ENCODE peak calls at places on chromosome 5, in six cellular contexts. B is spleen, S is left lung, R is thyroid gland, N is heart right ventricle, A is neuronal stem cell. L is an unnamed sample. For H3K27me3, the result is how much of the 10 kb centered on the place peaks cover.

GRCh38 chr5:57692582-57693487 is 210.2 kb upstream of the ACTBL2 start:
- DNase-seq in B (no peak), S (peak), A (peak), N (peak), R (peak), L (peak)

GRCh38 chr5:15929616-15930303 is 249.8 kb downstream of the MARCHF11 start:
- DNase-seq in R (no peak), S (no peak), N (no peak), A (no peak), B (no peak), L (no peak)

GRCh38 chr5:84411832-84412605 is 27.3 kb upstream of the EDIL3 start:
- DNase-seq in A (no peak), R (no peak), N (no peak), S (no peak), B (no peak), L (no peak)

GRCh38 chr5:68255305-68256130 is 40.0 kb downstream of the PIK3R1 start:
- DNase-seq in B (no peak), A (no peak), S (no peak), R (no peak), N (no peak), L (no peak)

GRCh38 chr5:120304653-120305052 is 159.4 kb upstream of the PRR16 start:
- DNase-seq in A (no peak), B (no peak), R (no peak), S (no peak), N (no peak), L (no peak)

GRCh38 chr5:68215888-68216736 is 556 bp downstream of the PIK3R1 start:
- DNase-seq in N (peak), S (peak), A (peak), R (peak), B (peak), L (no peak)

GRCh38 chr5:93581738-93582414 is 857 bp upstream of the NR2F1-AS1 start:
- DNase-seq in S (no peak), R (no peak), A (no peak), B (no peak), N (no peak), L (no peak)

GRCh38 chr5:149002053-149002452 is 60.8 kb downstream of the SH3TC2 start:
- DNase-seq in N (no peak), R (peak), B (no peak), S (no peak), A (peak), L (no peak)

GRCh38 chr5:110663525-110663924 is 62.9 kb downstream of the TMEM232 start:
- DNase-seq in R (no peak), B (no peak), N (no peak), A (no peak), S (no peak), L (no peak)

GRCh38 chr5:14582797-14583137 is 1.2 kb downstream of the OTULINL start:
- DNase-seq in A (no peak), B (peak), S (no peak), R (no peak), N (no peak), L (no peak)

GRCh38 chr5:74897049-74897448 is 30.9 kb upstream of the FAM169A start:
- DNase-seq in S (no peak), R (no peak), B (no peak), N (no peak), A (no peak), L (no peak)

GRCh38 chr5:95712347-95712958 is 18.7 kb upstream of the RHOBTB3 start:
- DNase-seq in A (no peak), N (no peak), B (no peak), S (no peak), R (peak), L (no peak)

GRCh38 chr5:25091917-25092316 is 447.1 kb upstream of the CDH10 start:
- DNase-seq in S (no peak), B (no peak), N (no peak), R (no peak), A (no peak), L (no peak)

GRCh38 chr5:81825237-81825636 is 74.3 kb upstream of the SSBP2 start:
- DNase-seq in A (no peak), B (no peak), R (peak), N (peak), S (no peak), L (peak)

GRCh38 chr5:132386644-132387286 is 17.3 kb downstream of the SLC22A5 start:
- DNase-seq in A (peak), N (peak), S (peak), R (peak), B (peak), L (no peak)

GRCh38 chr5:73902327-73903051 is 276.5 kb downstream of the ARHGEF28 start:
- DNase-seq in N (no peak), A (peak), B (no peak), R (no peak), S (no peak), L (no peak)

GRCh38 chr5:59158165-59158564 is 575.3 kb downstream of the RAB3C start:
- DNase-seq in R (no peak), S (no peak), B (no peak), A (no peak), N (no peak), L (no peak)

GRCh38 chr5:69329905-69330489 is 2.6 kb downstream of the CCDC125 start:
- DNase-seq in R (no peak), N (no peak), B (no peak), A (no peak), S (no peak), L (no peak)

GRCh38 chr5:155532621-155533314 is 519.2 kb downstream of the KIF4B start:
- DNase-seq in R (no peak), B (no peak), N (no peak), S (no peak), A (no peak), L (no peak)

GRCh38 chr5:53110156-53110555 is 599 bp upstream of the MOCS2 start:
- DNase-seq in S (no peak), A (no peak), N (no peak), R (no peak), B (no peak), L (no peak)

GRCh38 chr5:80793354-80793753 is 138.6 kb upstream of the DHFR start:
- DNase-seq in B (no peak), A (no peak), S (no peak), R (no peak), N (no peak), L (no peak)

GRCh38 chr5:56305551-56305950 is 72.4 kb upstream of the ANKRD55 start:
- DNase-seq in N (no peak), S (no peak), R (no peak), A (no peak), B (no peak), L (no peak)

GRCh38 chr5:107519900-107520354 is 150.8 kb downstream of the EFNA5 start:
- DNase-seq in N (no peak), R (no peak), B (no peak), S (no peak), A (peak), L (no peak)

GRCh38 chr5:151223447-151224264 is at the start of gene CCDC69:
- DNase-seq in B (peak), A (peak), R (peak), N (peak), S (peak), L (peak)

GRCh38 chr5:144203750-144204596 is 33.3 kb downstream of the KCTD16 start:
- DNase-seq in R (peak), B (no peak), A (peak), S (no peak), N (no peak), L (no peak)

GRCh38 chr5:40364441-40364840 is 315.3 kb upstream of the PTGER4 start:
- DNase-seq in S (no peak), B (no peak), A (no peak), N (no peak), R (no peak), L (no peak)

GRCh38 chr5:145937432-145938250 is 1.3 kb downstream of the SH3RF2 start:
- DNase-seq in B (no peak), N (no peak), A (no peak), R (peak), S (peak), L (no peak)

GRCh38 chr5:78527054-78527884 is 121.3 kb downstream of the LHFPL2 start:
- DNase-seq in N (no peak), S (no peak), A (no peak), B (no peak), R (peak), L (peak)

GRCh38 chr5:151470440-151470839 is 23.0 kb downstream of the SLC36A1 start:
- DNase-seq in N (no peak), S (no peak), B (no peak), R (no peak), A (no peak), L (no peak)

GRCh38 chr5:157912621-157913325 is 53.8 kb upstream of the CLINT1 start:
- DNase-seq in N (no peak), R (peak), A (no peak), B (no peak), S (no peak), L (no peak)

GRCh38 chr5:132227485-132228240 is at the start of gene P4HA2:
- DNase-seq in R (peak), S (peak), A (peak), B (peak), N (peak), L (peak)

GRCh38 chr5:16253856-16254255 is 74.3 kb upstream of the MARCHF11 start:
- DNase-seq in B (no peak), S (no peak), R (no peak), N (no peak), A (no peak), L (no peak)

GRCh38 chr5:13359326-13359725 is 585.2 kb downstream of the DNAH5 start:
- DNase-seq in R (no peak), A (no peak), N (no peak), B (no peak), S (no peak), L (no peak)

GRCh38 chr5:98586581-98586980 is 186.9 kb upstream of the RGMB start:
- DNase-seq in S (no peak), B (no peak), N (no peak), R (no peak), A (no peak), L (no peak)

GRCh38 chr5:36722913-36723312 is 116.5 kb downstream of the SLC1A3 start:
- DNase-seq in A (no peak), R (no peak), S (no peak), B (no peak), N (no peak), L (no peak)

GRCh38 chr5:393846-394275 is 49.1 kb upstream of the EXOC3 start:
- DNase-seq in A (no peak), S (no peak), R (no peak), B (no peak), N (no peak), L (no peak)
- H3K27ac ChIP-seq in A (no peak), S (no peak), R (no peak), B (no peak), N (no peak), L (no peak)

GRCh38 chr5:163244451-163244987 is 192.9 kb upstream of the CCNG1 start:
- DNase-seq in N (no peak), B (no peak), A (no peak), R (no peak), S (no peak), L (no peak)
- H3K27me3 ChIP-seq in N (under half), B (under half), A (under half), R (under half), S (under half), L (under half)

GRCh38 chr5:168366124-168366523 is 74.7 kb downstream of the WWC1 start:
- DNase-seq in A (no peak), R (no peak), S (no peak), N (no peak), B (no peak), L (no peak)

GRCh38 chr5:168364738-168365550 is 73.5 kb downstream of the WWC1 start:
- DNase-seq in A (no peak), S (no peak), R (peak), B (no peak), N (no peak), L (no peak)

GRCh38 chr5:168365581-168366081 is 74.2 kb downstream of the WWC1 start:
- DNase-seq in S (no peak), A (no peak), N (no peak), R (peak), B (no peak), L (no peak)

GRCh38 chr5:168362097-168362885 is 70.8 kb downstream of the WWC1 start:
- DNase-seq in S (no peak), A (no peak), N (no peak), B (no peak), R (no peak), L (no peak)

DNA sequence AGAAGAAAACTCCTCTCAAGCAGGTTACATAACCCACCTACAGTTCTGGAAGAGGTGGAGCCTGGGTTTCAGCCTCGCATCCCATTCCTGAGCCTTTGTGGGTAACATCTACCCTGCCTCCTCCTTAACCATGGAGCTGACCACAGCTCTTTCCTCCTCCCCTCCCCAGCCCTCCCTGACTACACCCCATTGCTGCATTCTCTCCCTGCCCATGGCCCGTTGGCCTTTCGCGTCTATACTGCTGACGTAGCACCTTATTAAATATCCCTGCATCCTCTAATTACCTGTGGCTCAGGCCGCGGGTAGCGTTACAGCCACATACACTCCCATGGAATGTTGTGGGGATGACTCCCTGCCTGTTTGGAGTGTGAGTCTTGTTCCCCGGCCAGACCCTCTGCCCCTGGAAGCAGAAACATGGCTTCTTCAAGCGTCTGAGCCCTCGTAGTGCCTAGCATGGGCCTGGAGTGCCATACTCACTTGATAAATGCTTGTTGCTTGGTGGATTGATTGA is 72.8 kb downstream of the WWC1 start:
- DNase-seq in R (no peak), A (no peak), S (no peak), B (no peak), N (no peak), L (no peak)
- H3K27ac ChIP-seq in R (peak), A (no peak), S (peak), B (no peak), N (no peak), L (no peak)

DNA sequence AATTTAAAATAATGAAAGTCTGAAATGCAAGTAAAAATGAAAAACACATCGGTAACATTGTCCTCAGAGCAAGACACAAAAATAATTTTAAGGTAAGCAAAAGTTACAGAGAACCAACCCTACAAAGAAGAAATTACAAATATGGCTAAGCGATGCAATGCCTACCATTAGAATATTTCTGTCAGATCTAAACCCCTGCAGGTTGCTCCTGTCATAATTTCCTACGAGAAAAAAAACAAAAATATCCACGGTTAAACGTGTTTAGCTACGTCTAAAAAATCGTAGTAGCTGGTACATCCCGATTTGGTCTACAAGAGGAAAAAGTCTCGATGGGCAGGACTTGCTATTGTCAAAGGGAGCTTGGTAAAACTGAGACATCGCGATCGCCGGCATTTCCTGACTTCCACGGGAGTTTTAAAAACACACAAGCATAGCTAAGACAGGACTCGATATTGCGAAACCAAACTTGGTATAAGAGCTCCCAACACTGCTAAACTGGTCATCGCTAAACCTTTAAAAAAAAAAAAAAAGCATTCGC is 1.1 kb upstream of the ANXA2R start:
- DNase-seq in S (no peak), B (peak), R (no peak), N (no peak), A (no peak), L (peak)
- H3K27me3 ChIP-seq in S (under half), B (under half), R (under half), N (under half), A (under half), L (under half)

DNA sequence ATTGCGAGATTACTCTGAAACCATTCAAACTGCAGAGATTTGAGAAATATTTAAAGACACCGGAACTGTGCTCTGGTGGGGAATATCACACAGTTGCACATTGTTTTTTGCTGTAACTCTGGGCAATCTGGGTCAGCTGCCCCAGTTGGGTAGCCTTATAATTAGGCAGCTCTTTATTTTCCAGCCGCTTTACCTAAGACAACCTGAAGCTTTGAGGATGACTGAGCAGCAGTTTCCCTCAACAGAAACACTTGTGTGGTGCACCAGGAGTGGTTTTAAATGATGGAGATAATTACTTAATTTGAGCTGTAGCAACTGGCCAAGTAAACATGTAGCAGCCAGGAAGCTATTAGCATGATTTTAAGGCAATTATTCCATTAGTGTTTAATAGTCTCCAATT is 2.9 kb downstream of the PLCXD3 start:
- DNase-seq in N (no peak), B (no peak), R (no peak), S (no peak), A (no peak), L (no peak)
- H3K27ac ChIP-seq in N (no peak), B (no peak), R (no peak), S (no peak), A (no peak), L (peak)

DNA sequence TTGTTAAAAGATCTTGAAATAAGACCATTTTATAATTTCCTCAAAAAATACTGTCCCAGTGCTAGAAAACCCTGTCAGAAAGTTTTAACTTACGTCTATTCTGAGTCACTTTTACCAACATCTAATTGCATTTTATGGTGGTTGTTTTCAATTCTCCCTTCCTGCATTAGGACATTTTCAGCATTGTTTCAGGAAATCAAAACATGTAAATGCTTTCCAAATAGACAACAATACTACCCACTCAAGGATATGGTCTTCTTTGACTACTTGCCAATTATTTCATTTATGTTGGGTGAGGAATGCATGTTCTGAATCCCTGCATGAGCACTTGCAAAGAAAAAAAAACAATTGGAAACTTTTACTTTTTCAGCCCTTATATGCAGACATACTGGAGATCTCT is 284.6 kb upstream of the PDE4D start:
- DNase-seq in B (no peak), A (no peak), N (no peak), S (no peak), R (no peak), L (no peak)
- H3K27me3 ChIP-seq in B (under half), A (under half), N (under half), S (under half), R (under half), L (under half)

GRCh38 chr5:115423541-115423940 is 121.0 kb downstream of the FEM1C start:
- DNase-seq in N (peak), B (no peak), A (no peak), R (peak), S (peak), L (peak)

GRCh38 chr5:115419794-115420585 is 123.5 kb upstream of the CCDC112 start:
- DNase-seq in S (no peak), N (no peak), R (no peak), B (no peak), A (no peak), L (no peak)

GRCh38 chr5:115423051-115423450 is 121.5 kb downstream of the FEM1C start:
- DNase-seq in R (no peak), S (no peak), A (no peak), B (no peak), N (no peak), L (no peak)

GRCh38 chr5:115424446-115424845 is 120.1 kb downstream of the FEM1C start:
- DNase-seq in N (no peak), B (no peak), R (no peak), S (no peak), A (no peak), L (no peak)

GRCh38 chr5:115424030-115424429 is 120.5 kb downstream of the FEM1C start:
- DNase-seq in S (no peak), R (no peak), A (no peak), N (no peak), B (no peak), L (no peak)
- H3K27ac ChIP-seq in S (peak), R (peak), A (no peak), N (peak), B (no peak), L (peak)

GRCh38 chr5:169063269-169063919 is 237.5 kb downstream of the SLIT3 start:
- DNase-seq in N (no peak), A (no peak), S (no peak), R (no peak), B (no peak), L (no peak)
- H3K27me3 ChIP-seq in N (under half), A (under half), S (under half), R (under half), B (under half), L (under half)

GRCh38 chr5:54580997-54581741 is 63.6 kb downstream of the SNX18 start:
- DNase-seq in R (no peak), S (no peak), B (no peak), N (no peak), A (no peak), L (no peak)

GRCh38 chr5:54577542-54577941 is 60.0 kb downstream of the SNX18 start:
- DNase-seq in A (no peak), S (no peak), B (no peak), N (no peak), R (no peak), L (no peak)

GRCh38 chr5:54586336-54586735 is 68.8 kb downstream of the SNX18 start:
- DNase-seq in A (no peak), S (no peak), R (no peak), B (no peak), N (no peak), L (no peak)

DNA sequence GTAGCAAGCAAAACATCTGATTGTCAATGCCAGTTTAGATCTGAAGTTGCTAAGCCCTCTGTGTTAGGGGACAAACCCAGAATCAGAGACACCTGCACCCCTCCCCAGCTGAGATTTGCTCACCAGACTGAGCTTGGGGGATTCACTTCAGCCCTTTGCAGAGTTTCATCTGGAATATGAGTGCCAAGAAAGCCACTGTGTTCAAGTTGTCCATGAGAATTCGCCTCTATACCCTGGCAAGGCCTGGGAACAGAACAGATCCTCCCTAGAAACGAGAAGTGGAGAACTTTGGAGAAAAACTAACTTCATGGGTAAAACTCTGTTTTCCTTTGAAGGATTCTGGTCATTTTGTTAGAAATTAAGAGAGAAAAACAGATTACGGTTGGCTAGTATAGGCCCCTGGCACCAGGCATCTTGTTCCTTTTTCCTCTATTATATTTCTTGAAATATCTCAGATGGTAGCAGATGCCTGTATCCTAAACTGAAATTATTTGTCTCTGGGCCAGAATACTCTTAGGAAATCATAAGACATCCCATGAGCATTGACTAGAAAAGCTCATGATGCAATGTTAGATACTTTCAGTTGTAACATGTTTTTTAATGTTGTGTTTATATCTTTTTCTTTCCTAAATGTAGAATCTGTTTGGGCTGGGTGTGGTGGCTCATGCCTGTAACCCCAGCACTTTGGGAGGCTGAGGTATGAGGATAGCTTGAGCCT is 64.4 kb downstream of the SNX18 start:
- DNase-seq in R (no peak), A (no peak), N (no peak), B (no peak), S (no peak), L (no peak)
- H3K27ac ChIP-seq in R (peak), A (no peak), N (no peak), B (peak), S (no peak), L (peak)

L was measured in right atrium auricular region.